ENCODE peak calls at places on chromosome 1, in nine cellular contexts. F is RWPE1, S is fibroblast of the aortic adventitia, L is AG04450, Q is IMR-90, W is fibroblast of mammary gland, U is lower leg skin, G is astrocyte of the spinal cord, O is stomach. R is an unnamed sample.

GRCh38 chr1:29779146-29779545 is 542.8 kb downstream of the PTPRU start:
- DNase-seq in L (no peak), Q (no peak), F (no peak), O (no peak), S (no peak), W (no peak), U (peak; percentile 6), G (no peak), R (no peak)

GRCh38 chr1:228319352-228320088 is 87.1 kb downstream of the TRIM11 start:
- DNase-seq in G (no peak), L (no peak), W (no peak), Q (no peak), F (no peak), S (no peak), O (no peak), U (no peak), R (no peak)

GRCh38 chr1:167447521-167448136 is 70.7 kb downstream of the CD247 start:
- DNase-seq in Q (no peak), L (no peak), U (peak; percentile 84), S (no peak), O (peak; percentile 64), W (no peak), F (no peak), G (no peak), R (no peak)

GRCh38 chr1:24884751-24885150 is 45.3 kb downstream of the RUNX3 start:
- DNase-seq in G (no peak), W (no peak), F (no peak), O (no peak), L (no peak), Q (no peak), S (no peak), U (no peak), R (no peak)

GRCh38 chr1:198153103-198153502 is 3.7 kb upstream of the NEK7 start:
- DNase-seq in U (no peak), L (no peak), W (peak; percentile 77), O (no peak), G (peak; percentile 93), S (peak; percentile 98), F (no peak), Q (peak; percentile 86), R (peak; percentile 73)

GRCh38 chr1:159947942-159948341 is 2.5 kb upstream of the IGSF9 start:
- DNase-seq in G (no peak), S (no peak), Q (no peak), L (no peak), F (no peak), W (no peak), O (no peak), U (no peak), R (no peak)

GRCh38 chr1:243345205-243345604 is 89.4 kb downstream of the SDCCAG8 start:
- DNase-seq in S (no peak), W (peak; percentile 34), U (no peak), Q (peak; percentile 3), O (no peak), G (peak; percentile 18), F (no peak), L (no peak), R (peak; percentile 28)

GRCh38 chr1:170840371-170840770 is 95.0 kb upstream of the MROH9 start:
- DNase-seq in G (no peak), L (no peak), F (no peak), S (no peak), Q (no peak), O (no peak), U (no peak), W (no peak), R (no peak)

GRCh38 chr1:2978691-2979190 is 42.5 kb upstream of the ACTRT2 start:
- DNase-seq in U (peak; percentile 82), Q (no peak), L (no peak), O (no peak), W (no peak), G (no peak), F (no peak), S (no peak), R (no peak)

GRCh38 chr1:2980073-2980791 is 41.0 kb upstream of the ACTRT2 start:
- DNase-seq in U (peak; percentile 76), Q (no peak), F (no peak), G (no peak), O (no peak), L (no peak), S (no peak), W (no peak), R (no peak)

GRCh38 chr1:2979191-2980072 is 41.8 kb upstream of the ACTRT2 start:
- DNase-seq in O (peak; percentile 20), L (no peak), Q (no peak), F (no peak), W (no peak), G (no peak), U (peak; percentile 82), S (no peak), R (no peak)

GRCh38 chr1:2976180-2976562 is 45.1 kb upstream of the ACTRT2 start:
- DNase-seq in L (no peak), O (peak; percentile 26), Q (no peak), W (no peak), S (no peak), G (no peak), U (peak; percentile 70), F (no peak), R (no peak)

DNA sequence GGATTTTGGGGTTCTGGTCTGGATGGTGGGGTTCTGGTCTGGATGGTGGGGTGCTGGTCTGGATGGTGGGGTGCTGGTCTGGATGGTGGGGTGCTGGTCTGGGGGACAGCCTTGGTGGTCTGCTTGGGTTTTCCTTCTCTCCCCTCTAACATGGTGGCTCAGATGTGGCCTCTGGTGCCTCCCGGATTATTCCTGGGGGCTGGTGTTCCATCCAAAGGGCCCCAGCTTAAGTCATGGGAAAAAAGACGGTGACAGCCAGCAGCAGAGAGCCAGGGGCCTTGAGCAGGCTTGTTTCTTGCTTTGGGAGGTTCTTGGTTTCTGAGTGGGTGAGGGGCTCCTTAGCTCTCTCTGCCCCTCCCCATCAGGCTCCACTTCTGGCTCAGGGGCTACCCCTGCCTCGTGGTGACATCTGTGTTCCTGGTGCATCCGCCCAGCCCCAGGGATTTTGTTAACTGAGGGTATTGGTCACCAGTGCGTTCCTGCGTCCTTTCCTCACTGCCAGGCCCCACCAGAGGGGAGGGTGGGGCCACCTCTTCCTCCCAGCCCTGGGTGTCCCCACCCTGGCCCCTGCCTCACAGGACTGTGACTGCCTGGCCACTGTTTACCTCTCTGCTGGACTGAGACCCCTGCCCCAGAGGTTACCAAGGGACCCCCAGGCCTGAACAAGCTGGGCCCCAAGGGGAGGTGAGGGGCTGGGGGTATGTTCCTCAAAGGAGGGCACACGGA is 43.2 kb upstream of the ACTRT2 start:
- DNase-seq in U (peak; percentile 52), L (no peak), Q (no peak), O (peak; percentile 20), G (no peak), W (no peak), S (no peak), F (no peak), R (no peak)
- TF ChIP-seq CTCF in U (no peak), L (no peak), Q (no peak), O (no peak), G (no peak), W (no peak), S (no peak), F (no peak), R (no peak)

GRCh38 chr1:218679988-218680743 is 335.0 kb downstream of the TGFB2 start:
- DNase-seq in Q (no peak), L (no peak), S (no peak), G (peak; percentile 42), U (no peak), O (no peak), F (no peak), W (no peak), R (no peak)

GRCh38 chr1:218686258-218686657 is 341.1 kb downstream of the TGFB2 start:
- DNase-seq in Q (peak; percentile 79), W (peak; percentile 89), O (no peak), G (peak; percentile 64), F (no peak), U (no peak), S (peak; percentile 67), L (peak; percentile 39), R (peak; percentile 65)

GRCh38 chr1:218679391-218679790 is 334.3 kb downstream of the TGFB2 start:
- DNase-seq in U (no peak), L (no peak), F (no peak), W (no peak), S (no peak), G (no peak), O (no peak), Q (no peak), R (no peak)

GRCh38 chr1:218683224-218683623 is 338.1 kb downstream of the TGFB2 start:
- DNase-seq in W (no peak), O (no peak), S (no peak), Q (peak; percentile 35), U (no peak), G (peak; percentile 60), L (no peak), F (no peak), R (no peak)
- TF ChIP-seq CTCF in W (no peak), O (no peak), S (peak; percentile 11), Q (peak; percentile 23), U (no peak), G (peak; percentile 22), L (peak; percentile 30), F (no peak), R (no peak)

GRCh38 chr1:116230712-116231111 is 119.5 kb downstream of the MAB21L3 start:
- DNase-seq in G (no peak), Q (no peak), W (no peak), U (no peak), S (no peak), L (no peak), O (no peak), F (no peak), R (no peak)

GRCh38 chr1:116228501-116228900 is 117.3 kb downstream of the MAB21L3 start:
- DNase-seq in W (no peak), U (no peak), S (no peak), Q (no peak), L (no peak), F (no peak), O (no peak), G (no peak), R (no peak)

GRCh38 chr1:116231752-116232151 is 120.6 kb downstream of the MAB21L3 start:
- DNase-seq in F (no peak), U (no peak), G (no peak), Q (no peak), S (no peak), W (no peak), L (no peak), O (peak; percentile 45), R (no peak)

DNA sequence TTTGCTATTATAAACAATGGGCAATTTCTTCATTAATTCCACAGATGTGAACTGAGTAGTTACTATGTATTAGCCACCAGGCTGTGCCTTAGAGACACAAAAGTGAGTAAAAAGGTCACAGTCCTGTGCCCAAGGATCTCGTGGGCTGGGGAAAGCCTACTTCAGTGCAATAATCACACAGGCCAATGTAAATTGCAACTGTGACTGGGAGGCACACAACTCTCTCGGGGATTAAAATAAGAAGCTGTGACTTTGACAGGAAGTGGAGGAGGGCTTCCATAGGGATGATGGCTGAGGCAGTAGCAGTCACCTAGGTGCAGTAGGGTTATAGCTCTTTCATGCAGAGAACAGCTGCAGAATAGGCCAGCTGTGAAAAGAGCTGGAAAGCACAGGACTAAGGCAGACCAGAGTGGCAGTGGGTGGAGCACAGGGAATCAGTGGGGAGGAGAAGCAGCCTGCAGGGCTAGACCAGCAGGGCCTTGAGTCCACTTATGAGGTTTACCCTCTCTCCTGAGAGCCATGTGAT is 121.9 kb downstream of the MAB21L3 start:
- DNase-seq in L (no peak), O (no peak), S (no peak), F (no peak), W (no peak), Q (no peak), G (no peak), U (no peak), R (no peak)
- TF ChIP-seq CTCF in L (no peak), O (no peak), S (no peak), F (no peak), W (no peak), Q (no peak), G (no peak), U (no peak), R (no peak)

GRCh38 chr1:97017895-97018294 is 296.3 kb downstream of the PTBP2 start:
- DNase-seq in L (no peak), G (no peak), Q (no peak), O (no peak), S (no peak), U (no peak), W (no peak), F (no peak), R (no peak)
- TF ChIP-seq CTCF in L (no peak), G (no peak), Q (no peak), O (no peak), S (no peak), U (no peak), W (no peak), F (no peak), R (no peak)

R was measured in fibroblast of lung.